ENCODE peak calls at places on chromosomes 7 and 10, in seven cellular contexts. Y is lower leg skin, H is small intestine, A is iris pigment epithelial cell, R is HT1080, E is PC-9, T is kidney epithelial cell. V is an unnamed sample.

GRCh38 chr7:82481499-82482097 is 38.0 kb upstream of the CACNA2D1 start:
- DNase-seq in Y (no peak), H (peak), A (peak), R (peak), E (no peak), T (peak), V (no peak)

GRCh38 chr7:151539055-151539714 is 19.5 kb upstream of the RHEB start:
- DNase-seq in Y (no peak), H (no peak), A (peak), R (no peak), E (no peak), T (no peak), V (no peak)

GRCh38 chr7:149626972-149627371 is 129.4 kb upstream of the ZNF746 start:
- DNase-seq in Y (no peak), H (no peak), A (no peak), R (no peak), E (no peak), T (no peak), V (no peak)

GRCh38 chr7:28654111-28654510 is 241.8 kb downstream of the CREB5 start:
- DNase-seq in Y (no peak), H (no peak), A (no peak), R (no peak), E (no peak), T (no peak), V (no peak)

GRCh38 chr10:114862456-114862855 is 40.9 kb downstream of the FHIP2A start:
- DNase-seq in Y (no peak), H (no peak), A (no peak), R (no peak), E (no peak), T (no peak), V (no peak)

GRCh38 chr7:79636849-79637248 is 183.4 kb upstream of the MAGI2 start:
- DNase-seq in Y (no peak), H (no peak), A (no peak), R (no peak), E (no peak), T (no peak), V (no peak)

GRCh38 chr7:128842674-128843641 is 12.8 kb downstream of the FLNC start:
- DNase-seq in Y (no peak), H (no peak), A (no peak), R (no peak), E (no peak), T (no peak), V (no peak)

GRCh38 chr7:45157286-45157652 is 322 bp upstream of the RAMP3 start:
- DNase-seq in Y (no peak), H (no peak), A (no peak), R (no peak), E (no peak), T (no peak), V (no peak)

GRCh38 chr10:27464993-27465392 is 39.1 kb upstream of the RAB18 start:
- DNase-seq in Y (no peak), H (no peak), A (no peak), R (no peak), E (no peak), T (no peak), V (no peak)

GRCh38 chr10:69415049-69415448 is 1.7 kb downstream of the TACR2 start:
- DNase-seq in Y (no peak), H (no peak), A (no peak), R (no peak), E (no peak), T (no peak), V (no peak)

GRCh38 chr7:77684030-77684429 is 12.2 kb upstream of the RSBN1L start:
- DNase-seq in Y (peak), H (no peak), A (peak), R (no peak), E (no peak), T (no peak), V (peak)

GRCh38 chr7:98174334-98175259 is 36.6 kb upstream of the BHLHA15 start:
- DNase-seq in Y (no peak), H (no peak), A (no peak), R (no peak), E (no peak), T (no peak), V (no peak)

GRCh38 chr10:86357041-86357440 is 9.6 kb downstream of the GRID1 start:
- DNase-seq in Y (no peak), H (no peak), A (no peak), R (no peak), E (no peak), T (no peak), V (no peak)

GRCh38 chr10:74855027-74855426 is 28.6 kb downstream of the KAT6B start:
- DNase-seq in Y (no peak), H (peak), A (no peak), R (no peak), E (no peak), T (no peak), V (no peak)

GRCh38 chr7:112080441-112080840 is 125.8 kb downstream of the DOCK4 start:
- DNase-seq in Y (peak), H (no peak), A (peak), R (peak), E (peak), T (peak), V (no peak)

GRCh38 chr10:84333864-84334451 is 5.6 kb downstream of the CCSER2 start:
- DNase-seq in Y (no peak), H (peak), A (peak), R (peak), E (no peak), T (no peak), V (no peak)

GRCh38 chr7:116861717-116862116 is 670 bp upstream of the CAPZA2 start:
- DNase-seq in Y (no peak), H (no peak), A (no peak), R (no peak), E (no peak), T (no peak), V (no peak)

GRCh38 chr10:3735175-3735574 is 49.8 kb downstream of the KLF6 start:
- DNase-seq in Y (no peak), H (no peak), A (no peak), R (no peak), E (no peak), T (no peak), V (no peak)

GRCh38 chr10:52463831-52464230 is 149.8 kb downstream of the DKK1 start:
- DNase-seq in Y (no peak), H (no peak), A (no peak), R (no peak), E (no peak), T (no peak), V (no peak)

GRCh38 chr10:20593649-20594048 is 303.5 kb downstream of the NEBL start:
- DNase-seq in Y (no peak), H (no peak), A (peak), R (peak), E (no peak), T (no peak), V (no peak)

GRCh38 chr10:8301831-8302230 is 247.3 kb downstream of the GATA3 start:
- DNase-seq in Y (no peak), H (no peak), A (no peak), R (no peak), E (no peak), T (no peak), V (no peak)

GRCh38 chr10:132373241-132373955 is 23.6 kb upstream of the PWWP2B start:
- DNase-seq in Y (no peak), H (no peak), A (no peak), R (no peak), E (no peak), T (no peak), V (no peak)

GRCh38 chr10:112217413-112218390 is 34.1 kb upstream of the GPAM start:
- DNase-seq in Y (no peak), H (no peak), A (no peak), R (no peak), E (no peak), T (no peak), V (no peak)

GRCh38 chr7:142478479-142479220 is 220.8 kb upstream of the PRSS58 start:
- DNase-seq in Y (no peak), H (peak), A (peak), R (peak), E (peak), T (no peak), V (no peak)

GRCh38 chr10:105509551-105509950 is 868.5 kb downstream of the SORCS3 start:
- DNase-seq in Y (no peak), H (peak), A (no peak), R (peak), E (no peak), T (no peak), V (no peak)

GRCh38 chr7:30752979-30753378 is 1.0 kb downstream of the INMT start:
- DNase-seq in Y (no peak), H (no peak), A (no peak), R (no peak), E (no peak), T (no peak), V (no peak)

GRCh38 chr10:26437637-26438461 is at the start of gene APBB1IP:
- DNase-seq in Y (peak), H (peak), A (peak), R (no peak), E (no peak), T (no peak), V (no peak)

GRCh38 chr7:113113912-113114311 is 4.4 kb downstream of the SMIM30 start:
- DNase-seq in Y (no peak), H (no peak), A (peak), R (no peak), E (no peak), T (no peak), V (no peak)

GRCh38 chr7:72069263-72069662 is 342.9 kb downstream of the CALN1 start:
- DNase-seq in Y (no peak), H (no peak), A (no peak), R (no peak), E (no peak), T (no peak), V (no peak)